ENCODE peak calls at places on chromosomes 4 and X, in six cellular contexts. A is ACHN, U is iris pigment epithelial cell, Q is NCI-H1417, H is astrocyte, X is HEK293T. N is an unnamed sample.

GRCh38 chr4:150357829-150358228 is 224.1 kb upstream of the MAB21L2 start:
- DNase-seq in A (no peak), U (no peak), Q (no peak), H (no peak), X (no peak), N (peak)

GRCh38 chrX:19875051-19875432 is 12.4 kb downstream of the SH3KBP1 start:
- DNase-seq in A (no peak), U (no peak), Q (no peak), H (peak), X (no peak), N (no peak)

GRCh38 chr4:25654971-25655963 is at the start of gene SLC34A2:
- DNase-seq in A (peak), U (no peak), Q (peak), H (no peak), X (no peak), N (no peak)

GRCh38 chr4:24105183-24106039 is 215.6 kb upstream of the PPARGC1A start:
- DNase-seq in A (peak), U (peak), Q (no peak), H (peak), X (no peak), N (peak)

GRCh38 chr4:126794363-126794762 is 838.4 kb upstream of the INTU start:
- DNase-seq in A (no peak), U (peak), Q (no peak), H (peak), X (no peak), N (peak)

GRCh38 chr4:23962462-23962861 is 72.6 kb upstream of the PPARGC1A start:
- DNase-seq in A (no peak), U (no peak), Q (peak), H (no peak), X (no peak), N (no peak)

GRCh38 chrX:66030505-66031317 is 9.2 kb downstream of the VSIG4 start:
- DNase-seq in A (peak), U (peak), Q (peak), H (no peak), X (peak), N (no peak)

GRCh38 chrX:41406211-41406610 is 40.9 kb upstream of the NYX start:
- DNase-seq in A (no peak), U (no peak), Q (peak), H (peak), X (no peak), N (peak)

GRCh38 chr4:144174401-144175067 is 34.0 kb upstream of the GYPA start:
- DNase-seq in A (peak), U (peak), Q (peak), H (peak), X (peak), N (peak)

GRCh38 chr4:187602339-187603092 is 393.1 kb upstream of the ZFP42 start:
- DNase-seq in A (peak), U (peak), Q (peak), H (peak), X (no peak), N (peak)

GRCh38 chrX:23904096-23904495 is 3.6 kb downstream of the APOO start:
- DNase-seq in A (no peak), U (peak), Q (no peak), H (peak), X (no peak), N (peak)

GRCh38 chr4:90606781-90607180 is 479.6 kb downstream of the CCSER1 start:
- DNase-seq in A (no peak), U (no peak), Q (no peak), H (no peak), X (no peak), N (no peak)

GRCh38 chr4:121072080-121072835 is at the start of gene NDNF:
- DNase-seq in A (peak), U (peak), Q (peak), H (peak), X (peak), N (peak)

GRCh38 chr4:75723117-75723801 is 1.1 kb upstream of the USO1 start:
- DNase-seq in A (peak), U (peak), Q (peak), H (peak), X (no peak), N (peak)

GRCh38 chr4:13597604-13598003 is 29.9 kb downstream of the BOD1L1 start:
- DNase-seq in A (peak), U (peak), Q (no peak), H (no peak), X (no peak), N (peak)

GRCh38 chr4:139014391-139015268 is 951 bp upstream of the NOCT start:
- DNase-seq in A (peak), U (peak), Q (peak), H (peak), X (no peak), N (peak)

GRCh38 chrX:132181364-132181763 is 37.9 kb downstream of the RAP2C start:
- DNase-seq in A (no peak), U (no peak), Q (no peak), H (no peak), X (no peak), N (no peak)

GRCh38 chrX:64977830-64978229 is 1.6 kb upstream of the ZC4H2 start:
- DNase-seq in A (peak), U (peak), Q (no peak), H (no peak), X (no peak), N (peak)

N was measured in amniotic epithelial cell.